ENCODE peak calls at places on chromosomes 11 and 22, in nine cellular contexts. L is hepatocyte, K is heart left ventricle, P is cardiac muscle cell, Y is neural progenitor cell, V is sigmoid colon, Q is PC-3, S is colonic mucosa, Z is esophagus squamous epithelium. D is an unnamed sample.

GRCh38 chr22:47626428-47627390 is 864.3 kb downstream of the TBC1D22A start:
- DNase-seq in L (no peak), K (no peak), P (no peak), Y (no peak), V (peak; percentile 28), Q (peak; percentile 5), S (no peak), Z (no peak), D (no peak)

GRCh38 chr11:35662061-35662648 is 420 bp upstream of the TRIM44 start:
- DNase-seq in L (peak; percentile 12), K (no peak), P (no peak), Y (no peak), V (no peak), Q (peak; percentile 79), S (no peak), Z (no peak), D (no peak)

GRCh38 chr22:46963672-46964545 is 201.5 kb downstream of the TBC1D22A start:
- DNase-seq in L (no peak), K (no peak), P (no peak), Y (no peak), V (peak; percentile 52), Q (no peak), S (no peak), Z (no peak), D (no peak)

GRCh38 chr11:72783144-72783910 is 10.5 kb downstream of the STARD10 start:
- DNase-seq in L (no peak), K (no peak), P (no peak), Y (peak; percentile 1), V (no peak), Q (no peak), S (peak; percentile 67), Z (no peak), D (no peak)

GRCh38 chr11:74255741-74256369 is 55.6 kb downstream of the P4HA3 start:
- DNase-seq in L (peak; percentile 77), K (peak; percentile 41), P (peak; percentile 77), Y (peak; percentile 66), V (no peak), Q (peak; percentile 87), S (peak; percentile 60), Z (no peak), D (no peak)

GRCh38 chr11:107565219-107565937 is at the start of gene ALKBH8:
- DNase-seq in L (peak; percentile 83), K (peak; percentile 80), P (peak; percentile 72), Y (peak; percentile 77), V (peak; percentile 84), Q (peak; percentile 84), S (peak; percentile 83), Z (peak; percentile 21), D (no peak)

GRCh38 chr11:108324587-108324986 is 101.7 kb downstream of the ATM start:
- DNase-seq in L (no peak), K (no peak), P (peak; percentile 17), Y (no peak), V (no peak), Q (peak; percentile 57), S (no peak), Z (no peak), D (no peak)

GRCh38 chr11:61293869-61294716 is 1.0 kb downstream of the VWCE start:
- DNase-seq in L (peak; percentile 80), K (peak; percentile 41), P (peak; percentile 64), Y (peak; percentile 57), V (peak; percentile 85), Q (peak; percentile 22), S (no peak), Z (no peak), D (peak; percentile 72)

GRCh38 chr22:32558681-32559355 is 84.2 kb downstream of the FBXO7 start:
- DNase-seq in L (peak; percentile 65), K (no peak), P (peak; percentile 39), Y (no peak), V (peak; percentile 88), Q (peak; percentile 84), S (peak; percentile 69), Z (no peak), D (peak; percentile 39)

GRCh38 chr11:15941206-15941770 is 415.1 kb downstream of the SOX6 start:
- DNase-seq in L (no peak), K (peak; percentile 30), P (peak; percentile 66), Y (peak; percentile 62), V (no peak), Q (no peak), S (no peak), Z (no peak), D (no peak)

GRCh38 chr11:17153759-17154158 is 54.0 kb downstream of the PIK3C2A start:
- DNase-seq in L (no peak), K (no peak), P (no peak), Y (no peak), V (no peak), Q (no peak), S (no peak), Z (no peak), D (no peak)

GRCh38 chr11:46202149-46202548 is 75.3 kb upstream of the CREB3L1 start:
- DNase-seq in L (no peak), K (no peak), P (no peak), Y (peak; percentile 58), V (no peak), Q (peak; percentile 47), S (no peak), Z (no peak), D (no peak)

GRCh38 chr11:125164422-125165110 is at the start of gene PKNOX2:
- DNase-seq in L (peak; percentile 91), K (peak; percentile 79), P (peak; percentile 89), Y (peak; percentile 94), V (peak; percentile 92), Q (peak; percentile 63), S (peak; percentile 65), Z (no peak), D (no peak)

GRCh38 chr11:128484172-128484571 is 103.2 kb downstream of the ETS1 start:
- DNase-seq in L (no peak), K (no peak), P (no peak), Y (no peak), V (no peak), Q (peak; percentile 47), S (no peak), Z (no peak), D (no peak)

GRCh38 chr11:29783506-29783905 is 233.3 kb downstream of the KCNA4 start:
- DNase-seq in L (no peak), K (no peak), P (no peak), Y (no peak), V (no peak), Q (no peak), S (no peak), Z (no peak), D (no peak)

GRCh38 chr11:78039919-78040671 is 17.0 kb upstream of the KCTD14 start:
- DNase-seq in L (peak; percentile 73), K (peak; percentile 58), P (peak; percentile 91), Y (no peak), V (peak; percentile 81), Q (peak; percentile 91), S (peak; percentile 83), Z (no peak), D (peak; percentile 86)

GRCh38 chr22:28978863-28979799 is 82.5 kb downstream of the C22orf31 start:
- DNase-seq in L (no peak), K (no peak), P (no peak), Y (no peak), V (no peak), Q (no peak), S (no peak), Z (no peak), D (no peak)

GRCh38 chr11:83206771-83207413 is 13.4 kb downstream of the ANKRD42 start:
- DNase-seq in L (no peak), K (no peak), P (no peak), Y (no peak), V (no peak), Q (no peak), S (no peak), Z (no peak), D (no peak)

GRCh38 chr22:44311104-44311854 is 1.5 kb downstream of the SHISAL1 start:
- DNase-seq in L (no peak), K (no peak), P (no peak), Y (no peak), V (no peak), Q (no peak), S (no peak), Z (no peak), D (no peak)

GRCh38 chr22:16960220-16960883 is 47.7 kb downstream of the GAB4 start:
- DNase-seq in L (no peak), K (no peak), P (no peak), Y (no peak), V (no peak), Q (no peak), S (no peak), Z (no peak), D (no peak)

GRCh38 chr11:1935156-1936071 is 11.7 kb upstream of the MRPL23 start:
- DNase-seq in L (no peak), K (peak; percentile 17), P (no peak), Y (no peak), V (no peak), Q (no peak), S (no peak), Z (no peak), D (peak; percentile 56)

GRCh38 chr22:20063271-20064139 is 16.5 kb upstream of the DGCR8 start:
- DNase-seq in L (no peak), K (no peak), P (no peak), Y (no peak), V (peak; percentile 60), Q (no peak), S (no peak), Z (no peak), D (no peak)
- TF ChIP-seq CTCF in L (no peak), K (no peak), P (no peak), Y (no peak), V (no peak), Q (no peak), S (no peak), Z (peak; percentile 26), D (no peak)

GRCh38 chr11:134642206-134642605 is 230.2 kb upstream of the B3GAT1 start:
- DNase-seq in L (no peak), K (no peak), P (no peak), Y (no peak), V (peak; percentile 29), Q (no peak), S (no peak), Z (no peak), D (no peak)
- H3K4me1 ChIP-seq in L (peaks cover 6% of the 10 kb centered on the region), K (no peaks in the 10 kb centered on the region), P (no peaks in the 10 kb centered on the region), Y (no peaks in the 10 kb centered on the region), V (peaks cover 6% of the 10 kb centered on the region), Q (no peaks in the 10 kb centered on the region), S (no peaks in the 10 kb centered on the region), Z (peaks cover 20% of the 10 kb centered on the region), D (no peaks in the 10 kb centered on the region)

DNA sequence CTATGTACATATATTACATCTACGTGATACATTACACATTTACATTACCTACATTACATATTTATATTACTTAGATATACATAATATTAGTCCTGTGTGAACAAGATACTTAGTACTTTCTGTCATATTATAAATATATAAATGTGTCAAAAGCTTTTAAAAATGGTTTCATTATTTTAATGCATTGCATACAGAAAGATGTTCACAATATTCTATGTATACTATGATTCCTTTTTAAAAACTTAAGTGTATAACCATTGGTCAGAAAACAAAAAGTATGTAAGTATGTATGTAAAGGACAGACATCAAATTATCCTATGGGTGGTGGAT is 647 bp upstream of the ZW10 start:
- DNase-seq in L (no peak), K (no peak), P (no peak), Y (no peak), V (no peak), Q (no peak), S (no peak), Z (no peak), D (no peak)
- TF ChIP-seq CTCF in L (no peak), K (peak; percentile 0), P (no peak), Y (no peak), V (no peak), Q (no peak), S (peak; percentile 7), Z (no peak), D (no peak)

GRCh38 chr11:68038718-68039525 is at the start of gene TCIRG1:
- DNase-seq in L (peak; percentile 88), K (peak; percentile 91), P (peak; percentile 87), Y (peak; percentile 78), V (peak; percentile 96), Q (peak; percentile 89), S (peak; percentile 93), Z (no peak), D (peak; percentile 73)
- H3K4me1 ChIP-seq in L (peaks cover 27% of the 10 kb centered on the region), K (peaks cover 38% of the 10 kb centered on the region), P (peaks cover 24% of the 10 kb centered on the region), Y (peaks cover 16% of the 10 kb centered on the region), V (peaks cover 38% of the 10 kb centered on the region), Q (peaks cover 26% of the 10 kb centered on the region), S (peaks cover 18% of the 10 kb centered on the region), Z (peaks cover 47% of the 10 kb centered on the region), D (peaks cover 14% of the 10 kb centered on the region)

D was measured in ascending aorta.